ENCODE peak calls at places on chromosomes 3 and 15, in seven cellular contexts. R is RWPE2, G is tibial nerve, Y is pancreas, V is GM23248, N is mammary epithelial cell, Q is PC-9. F is an unnamed sample. For H3K27me3, the result is how much of the 10 kb centered on the place peaks cover.

GRCh38 chr3:24396338-24396737 is 98.3 kb downstream of the THRB start:
- DNase-seq in Q (no peak), V (no peak), R (no peak), N (no peak), Y (no peak), G (no peak), F (no peak)

GRCh38 chr15:38072507-38073277 is 138.3 kb downstream of the TMCO5A start:
- DNase-seq in N (peak), Q (peak), V (peak), R (peak), G (peak), Y (peak), F (peak)

GRCh38 chr3:133448478-133449122 is 48.7 kb downstream of the BFSP2 start:
- DNase-seq in V (no peak), N (no peak), G (no peak), Y (no peak), R (no peak), Q (no peak), F (no peak)

GRCh38 chr15:55289011-55289572 is 521 bp downstream of the RAB27A start:
- DNase-seq in R (no peak), Q (peak), N (peak), Y (peak), V (peak), G (no peak), F (no peak)

GRCh38 chr3:40497288-40497687 is 8.6 kb upstream of the ZNF620 start:
- DNase-seq in N (no peak), G (no peak), R (no peak), Q (no peak), V (no peak), Y (no peak), F (no peak)

GRCh38 chr3:133283958-133284807 is 115.7 kb upstream of the BFSP2 start:
- DNase-seq in V (peak), R (no peak), N (no peak), Q (no peak), G (no peak), Y (no peak), F (no peak)

GRCh38 chr15:64870350-64870749 is 28.6 kb downstream of the PLEKHO2 start:
- DNase-seq in G (no peak), N (no peak), Y (no peak), Q (no peak), R (no peak), V (no peak), F (no peak)

GRCh38 chr3:126978291-126978690 is 4.6 kb upstream of the PLXNA1 start:
- DNase-seq in G (no peak), Q (no peak), Y (no peak), N (no peak), R (no peak), V (no peak), F (no peak)

GRCh38 chr3:39096775-39097174 is 10.7 kb downstream of the GORASP1 start:
- DNase-seq in V (peak), Q (no peak), N (peak), G (no peak), Y (no peak), R (no peak), F (no peak)

GRCh38 chr3:100893590-100893989 is 99.6 kb downstream of the ABI3BP start:
- DNase-seq in R (no peak), Y (no peak), Q (no peak), G (no peak), V (peak), N (peak), F (no peak)

GRCh38 chr3:108804956-108805355 is 17.6 kb upstream of the TRAT1 start:
- DNase-seq in Q (no peak), N (no peak), Y (no peak), R (no peak), V (no peak), G (no peak), F (no peak)

GRCh38 chr15:33994005-33994615 is 25.8 kb downstream of the CHRM5 start:
- DNase-seq in N (peak), Q (peak), Y (no peak), V (peak), G (no peak), R (no peak), F (no peak)

GRCh38 chr3:129633751-129634481 is 27.4 kb upstream of the PLXND1 start:
- DNase-seq in Q (peak), R (no peak), V (no peak), Y (no peak), N (no peak), G (no peak), F (no peak)

GRCh38 chr3:71087109-71088018 is 496.2 kb downstream of the FOXP1 start:
- DNase-seq in N (peak), Q (no peak), Y (no peak), V (no peak), G (no peak), R (no peak), F (no peak)

GRCh38 chr3:25557641-25558040 is 107.1 kb downstream of the TOP2B start:
- DNase-seq in Q (no peak), G (no peak), R (no peak), N (no peak), Y (no peak), V (no peak), F (no peak)

GRCh38 chr15:68674975-68675374 is 96.2 kb downstream of the CORO2B start:
- DNase-seq in Q (no peak), Y (no peak), V (no peak), G (no peak), N (peak), R (peak), F (no peak)

GRCh38 chr3:48885753-48886152 is 12.9 kb downstream of the SLC25A20 start:
- DNase-seq in Q (no peak), R (no peak), N (no peak), G (no peak), Y (no peak), V (peak), F (no peak)

GRCh38 chr15:57353317-57353804 is 22.9 kb upstream of the CGNL1 start:
- DNase-seq in N (no peak), G (no peak), V (no peak), R (no peak), Q (no peak), Y (no peak), F (no peak)

GRCh38 chr3:151210676-151211381 is 7.8 kb upstream of the GPR171 start:
- DNase-seq in R (no peak), N (no peak), Y (no peak), Q (no peak), G (no peak), V (peak), F (no peak)

GRCh38 chr3:12977117-12977808 is 96.0 kb downstream of the IQSEC1 start:
- DNase-seq in Y (no peak), V (no peak), G (no peak), R (no peak), Q (no peak), N (no peak), F (no peak)

GRCh38 chr15:98649996-98650870 is 1.9 kb downstream of the IGF1R start:
- DNase-seq in G (no peak), Q (peak), R (no peak), N (peak), Y (peak), V (peak), F (peak)

GRCh38 chr3:62184559-62184958 is 188.8 kb downstream of the FEZF2 start:
- DNase-seq in G (peak), Q (no peak), Y (no peak), N (no peak), R (no peak), V (peak), F (no peak)

GRCh38 chr3:27253831-27254230 is 115.4 kb downstream of the NEK10 start:
- DNase-seq in N (peak), G (no peak), R (no peak), Q (peak), V (peak), Y (peak), F (peak)

GRCh38 chr3:12946661-12947316 is 105.4 kb upstream of the RPL32 start:
- DNase-seq in G (no peak), R (no peak), V (peak), Q (no peak), Y (no peak), N (peak), F (no peak)

GRCh38 chr15:36977620-36978610 is 122.4 kb downstream of the MEIS2 start:
- DNase-seq in G (no peak), Y (no peak), R (no peak), V (no peak), Q (no peak), N (no peak), F (no peak)

GRCh38 chr15:85331666-85332261 is 48.6 kb upstream of the AKAP13 start:
- DNase-seq in N (no peak), R (no peak), Q (no peak), Y (no peak), V (no peak), G (no peak), F (no peak)
- H3K4me3 ChIP-seq in N (no peak), R (no peak), Q (no peak), Y (no peak), V (no peak), G (no peak), F (peak)

GRCh38 chr15:51750186-51750585 is 1.2 kb upstream of the TMOD2 start:
- DNase-seq in V (no peak), Y (no peak), R (no peak), Q (no peak), N (no peak), G (no peak), F (no peak)
- H3K27me3 ChIP-seq in V (under half), Y (under half), R (under half), Q (under half), N (under half), G (under half), F (under half)

DNA sequence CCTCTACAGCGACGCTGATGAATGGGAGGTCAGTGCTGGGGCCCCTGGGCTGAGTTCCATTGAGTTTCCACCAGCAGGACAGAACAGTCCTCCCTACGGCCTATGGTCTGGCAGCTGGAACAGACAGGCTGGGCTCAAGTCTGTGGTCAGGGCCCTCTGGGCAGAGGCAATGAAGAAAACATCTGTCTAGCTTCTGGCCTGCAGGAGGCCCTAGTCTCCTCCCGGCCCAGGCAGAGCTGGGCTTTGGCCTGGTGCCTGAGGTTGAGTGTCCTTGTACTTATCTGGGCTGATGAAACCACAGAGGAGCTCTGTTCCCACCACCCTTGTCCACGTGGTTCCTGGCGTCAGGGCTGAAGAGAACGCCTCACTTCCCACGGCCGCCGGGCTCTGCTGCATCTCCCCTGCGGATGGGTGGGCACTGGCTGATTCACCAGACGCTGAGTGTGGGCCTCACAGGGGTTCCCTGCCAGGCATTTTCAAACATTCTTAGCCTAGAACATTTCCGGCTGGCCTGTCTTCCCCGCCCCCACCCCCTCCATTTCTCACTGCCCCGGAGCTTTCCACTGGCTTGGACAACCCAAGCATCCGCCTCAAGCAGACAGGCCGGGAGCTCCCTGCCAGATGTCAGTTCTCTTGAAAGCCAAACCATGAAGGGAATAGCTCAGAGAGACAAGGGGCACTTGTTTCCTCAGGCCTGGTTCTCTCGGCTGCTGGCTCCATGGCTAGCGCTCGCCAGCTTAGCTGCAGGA is 20.3 kb downstream of the PPCDC start:
- DNase-seq in Q (peak), R (peak), V (peak), Y (peak), G (peak), N (peak), F (peak)
- H3K4me3 ChIP-seq in Q (no peak), R (no peak), V (peak), Y (no peak), G (no peak), N (no peak), F (no peak)

GRCh38 chr3:138404121-138404520 is 30.3 kb upstream of the ESYT3 start:
- DNase-seq in R (no peak), Y (no peak), N (no peak), V (no peak), G (no peak), Q (no peak), F (no peak)
- H3K27me3 ChIP-seq in R (under half), Y (under half), N (under half), V (under half), G (under half), Q (under half), F (under half)

DNA sequence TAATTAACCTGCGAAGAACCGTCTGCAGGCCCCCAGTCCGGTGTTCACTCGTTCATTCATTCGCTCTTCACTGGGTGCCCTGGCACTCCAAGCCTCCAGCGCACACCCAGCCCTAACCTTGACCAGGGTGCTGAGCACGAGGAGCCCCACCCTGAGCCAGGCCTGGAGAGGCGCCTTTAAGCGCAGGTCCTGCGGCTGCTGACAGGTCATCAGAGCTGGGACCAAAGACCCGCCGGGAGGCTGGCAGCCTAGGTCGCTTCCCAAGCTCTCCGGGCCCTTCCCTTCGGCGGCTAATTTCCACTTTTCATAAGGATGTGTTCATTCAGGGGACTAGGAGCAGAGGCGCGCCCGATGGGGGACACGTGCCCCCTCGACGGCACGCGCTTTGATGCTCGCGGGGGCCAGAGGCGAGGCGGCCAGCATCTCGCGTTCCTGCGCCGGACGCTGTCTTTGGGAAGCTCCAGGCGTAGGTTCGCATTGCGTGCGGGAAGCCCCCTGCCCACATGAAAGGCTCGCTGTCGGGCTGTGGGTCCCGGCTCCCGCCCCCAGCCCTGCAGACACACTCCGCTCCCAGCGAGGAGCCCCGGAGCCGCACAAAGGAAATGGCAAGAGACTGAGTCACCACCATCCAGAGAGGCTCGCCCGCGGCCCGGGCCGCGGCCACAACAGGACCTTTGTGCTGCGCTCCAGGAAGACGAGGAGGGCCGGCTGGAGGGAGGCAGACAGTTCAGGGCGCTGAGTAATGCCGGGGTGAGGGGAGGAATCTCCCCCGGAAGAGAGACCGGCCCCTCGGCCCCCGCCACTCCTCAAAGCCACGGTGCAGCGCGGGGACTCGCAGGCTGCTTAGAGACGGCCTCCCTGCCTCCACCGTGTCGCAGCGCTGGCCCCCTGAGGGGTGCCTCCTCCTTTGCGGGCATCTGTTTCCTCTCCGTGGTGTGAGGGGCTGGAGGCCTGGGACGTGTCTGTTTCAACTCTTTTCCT is 266.4 kb upstream of the HES1 start:
- DNase-seq in R (peak), G (no peak), Q (peak), V (no peak), Y (peak), N (peak), F (peak)
- H3K4me3 ChIP-seq in R (no peak), G (no peak), Q (peak), V (no peak), Y (no peak), N (no peak), F (peak)